ENCODE peak calls at places on chromosome 3, in eight cellular contexts. N is A549, W is ovary, G is suprapubic skin, T is GM12878, K is transverse colon, J is stomach, R is tibial nerve. Y is an unnamed sample.

GRCh38 chr3:165884518-165884917 is 47.3 kb upstream of the BCHE start:
- DNase-seq in N (no peak), W (no peak), G (no peak), T (no peak), K (no peak), J (no peak), R (no peak), Y (no peak)

GRCh38 chr3:169345662-169346331 is 317.7 kb downstream of the MECOM start:
- DNase-seq in N (no peak), W (no peak), G (no peak), T (no peak), K (no peak), J (no peak), R (no peak), Y (no peak)

GRCh38 chr3:101229681-101230080 is 90.7 kb downstream of the IMPG2 start:
- DNase-seq in N (no peak), W (no peak), G (no peak), T (no peak), K (no peak), J (no peak), R (no peak), Y (no peak)

GRCh38 chr3:152469238-152470025 is 200.7 kb downstream of the MBNL1 start:
- DNase-seq in N (no peak), W (no peak), G (no peak), T (no peak), K (no peak), J (no peak), R (no peak), Y (no peak)

GRCh38 chr3:17841190-17841828 is 98.9 kb upstream of the TBC1D5 start:
- DNase-seq in N (peak; percentile 49), W (peak; percentile 70), G (peak; percentile 86), T (peak; percentile 24), K (peak; percentile 73), J (peak; percentile 74), R (peak; percentile 78), Y (peak; percentile 81)

GRCh38 chr3:138227650-138228049 is 40.5 kb downstream of the ARMC8 start:
- DNase-seq in N (no peak), W (no peak), G (no peak), T (no peak), K (no peak), J (no peak), R (no peak), Y (no peak)

GRCh38 chr3:32340039-32340438 is 51.6 kb upstream of the CMTM7 start:
- DNase-seq in N (peak; percentile 63), W (no peak), G (no peak), T (no peak), K (no peak), J (no peak), R (peak; percentile 32), Y (peak; percentile 43)

GRCh38 chr3:111858641-111859040 is 424 bp upstream of the PHLDB2 start:
- DNase-seq in N (no peak), W (no peak), G (no peak), T (no peak), K (no peak), J (no peak), R (no peak), Y (no peak)

GRCh38 chr3:37862219-37862711 is 585 bp downstream of the CTDSPL start:
- DNase-seq in N (peak; percentile 21), W (peak; percentile 58), G (no peak), T (no peak), K (peak; percentile 55), J (peak; percentile 51), R (no peak), Y (peak; percentile 78)

GRCh38 chr3:27200721-27201434 is 168.3 kb downstream of the NEK10 start:
- DNase-seq in N (no peak), W (no peak), G (no peak), T (no peak), K (no peak), J (no peak), R (no peak), Y (no peak)

GRCh38 chr3:169971522-169971921 is 4.9 kb downstream of the SEC62 start:
- DNase-seq in N (no peak), W (no peak), G (no peak), T (no peak), K (no peak), J (no peak), R (no peak), Y (no peak)

GRCh38 chr3:162295323-162295983 is 798.8 kb downstream of the OTOL1 start:
- DNase-seq in N (peak; percentile 52), W (no peak), G (no peak), T (no peak), K (no peak), J (no peak), R (no peak), Y (no peak)

GRCh38 chr3:125593991-125594574 is 1.2 kb downstream of the OSBPL11 start:
- DNase-seq in N (no peak), W (no peak), G (no peak), T (no peak), K (no peak), J (no peak), R (no peak), Y (no peak)

GRCh38 chr3:50157821-50158556 is 2.9 kb downstream of the SEMA3F start:
- DNase-seq in N (no peak), W (no peak), G (no peak), T (no peak), K (no peak), J (no peak), R (no peak), Y (peak; percentile 55)

GRCh38 chr3:32146669-32147315 is 40.4 kb downstream of the GPD1L start:
- DNase-seq in N (no peak), W (no peak), G (no peak), T (no peak), K (no peak), J (no peak), R (no peak), Y (no peak)

GRCh38 chr3:64131755-64132154 is 93.5 kb downstream of the PRICKLE2 start:
- DNase-seq in N (no peak), W (no peak), G (no peak), T (no peak), K (no peak), J (no peak), R (no peak), Y (no peak)

GRCh38 chr3:14345496-14346150 is 56.8 kb upstream of the SLC6A6 start:
- DNase-seq in N (no peak), W (no peak), G (no peak), T (no peak), K (no peak), J (no peak), R (no peak), Y (no peak)

GRCh38 chr3:15180042-15180611 is 25.9 kb upstream of the CAPN7 start:
- DNase-seq in N (no peak), W (no peak), G (no peak), T (peak; percentile 40), K (no peak), J (no peak), R (no peak), Y (no peak)

GRCh38 chr3:150335631-150336030 is 72.5 kb upstream of the TSC22D2 start:
- DNase-seq in N (no peak), W (no peak), G (no peak), T (no peak), K (no peak), J (no peak), R (no peak), Y (no peak)

DNA sequence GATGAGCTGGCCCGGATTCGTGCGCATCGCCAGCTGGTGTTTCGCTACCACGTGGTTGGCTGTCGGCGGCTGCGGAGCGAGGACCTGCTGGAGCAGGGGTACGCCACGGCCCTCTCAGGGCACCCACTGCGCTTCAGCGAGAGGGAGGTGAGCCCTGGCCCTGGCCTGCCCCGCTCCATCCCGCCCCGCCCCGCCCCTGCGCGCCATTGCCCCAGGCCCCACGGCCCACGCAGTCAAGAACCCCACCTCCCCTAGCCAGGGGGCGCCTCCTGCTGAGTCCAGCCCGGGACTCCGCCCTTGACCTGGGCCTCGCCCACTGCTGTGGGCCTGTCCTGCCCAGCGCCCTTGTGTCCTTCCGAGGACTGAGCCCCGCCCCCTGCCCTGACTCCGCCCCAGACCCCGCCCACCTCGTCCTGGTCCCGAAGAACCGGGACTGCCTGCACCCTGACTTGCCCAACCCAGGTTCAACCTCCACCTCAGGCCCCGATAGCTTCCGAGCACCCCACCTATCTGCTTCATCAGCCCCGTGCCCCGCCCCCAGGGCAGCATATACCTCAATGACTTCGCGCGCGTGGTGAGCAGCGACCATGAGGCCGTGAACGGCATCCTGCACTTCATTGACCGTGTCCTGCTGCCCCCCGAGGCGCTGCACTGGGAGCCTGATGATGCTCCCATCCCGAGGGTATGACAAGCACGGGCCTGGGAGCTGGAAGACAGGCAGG is 14.8 kb downstream of the NT5DC2 start:
- DNase-seq in N (no peak), W (peak; percentile 55), G (no peak), T (no peak), K (peak; percentile 55), J (peak; percentile 58), R (no peak), Y (peak; percentile 97)
- TF ChIP-seq EP300 in N (no peak), W (no peak), G (no peak), T (no peak), K (no peak), J (no peak), R (no peak), Y (no peak)

DNA sequence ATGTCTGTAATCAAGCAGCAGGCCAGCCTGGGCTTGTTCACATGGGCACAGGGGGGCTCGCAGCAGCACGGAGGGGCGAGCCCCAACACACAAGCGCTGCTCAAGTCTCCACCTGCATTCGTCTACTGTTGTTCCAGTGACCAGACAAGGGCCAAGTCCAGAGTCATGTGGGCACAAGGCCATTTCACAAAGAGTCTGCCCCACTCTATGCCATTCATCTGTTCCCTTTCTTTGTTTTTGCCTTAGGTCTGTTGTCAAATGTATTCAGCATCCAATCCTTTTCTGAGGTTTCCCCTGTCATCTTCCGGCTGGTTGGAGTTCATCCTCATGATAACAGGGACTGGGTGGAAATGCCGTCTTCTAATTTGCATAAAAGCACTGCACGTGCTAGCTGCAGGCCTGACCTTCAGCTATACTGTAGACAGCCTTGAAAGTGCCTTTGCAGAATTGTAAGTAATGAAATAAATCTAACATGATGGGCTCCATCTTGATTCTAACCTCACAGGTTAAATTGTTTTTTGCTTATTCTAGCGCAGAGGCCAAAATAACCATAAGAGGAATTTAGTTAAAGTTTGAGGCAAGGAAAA is 28.7 kb upstream of the KBTBD12 start:
- DNase-seq in N (no peak), W (no peak), G (no peak), T (no peak), K (no peak), J (no peak), R (no peak), Y (no peak)
- TF ChIP-seq EP300 in N (no peak), W (no peak), G (no peak), T (no peak), K (no peak), J (no peak), R (no peak), Y (no peak)

GRCh38 chr3:33826688-33827087 is 28.3 kb downstream of the PDCD6IP start:
- DNase-seq in N (no peak), W (no peak), G (no peak), T (no peak), K (no peak), J (no peak), R (no peak), Y (no peak)
- TF ChIP-seq EP300 in N (no peak), W (no peak), G (no peak), T (no peak), K (no peak), J (no peak), R (no peak), Y (no peak)

GRCh38 chr3:119033393-119034255 is 1.0 kb downstream of the IGSF11 start:
- DNase-seq in N (no peak), W (no peak), G (no peak), T (no peak), K (no peak), J (no peak), R (no peak), Y (no peak)

GRCh38 chr3:119035014-119035346 is 334 bp upstream of the IGSF11 start:
- DNase-seq in N (no peak), W (no peak), G (no peak), T (no peak), K (no peak), J (no peak), R (no peak), Y (peak; percentile 73)

GRCh38 chr3:119034256-119035013 is at the start of gene IGSF11:
- DNase-seq in N (peak; percentile 75), W (peak; percentile 79), G (peak; percentile 79), T (no peak), K (peak; percentile 45), J (peak; percentile 50), R (peak; percentile 23), Y (no peak)
- TF ChIP-seq EP300 in N (no peak), W (no peak), G (no peak), T (no peak), K (no peak), J (no peak), R (peak; percentile 87), Y (no peak)

Y was measured in K562.